ENCODE peak calls at places on chromosomes 13 and 19, in four cellular contexts. L is suprapubic skin, U is sigmoid colon, A is heart right ventricle. S is an unnamed sample. For H3K27me3, the result is how much of the 10 kb centered on the place peaks cover.

GRCh38 chr19:55103190-55103589 is 14.2 kb downstream of the PPP1R12C start:
- DNase-seq in U (no peak), L (no peak), A (no peak), S (no peak)

GRCh38 chr13:36859259-36859658 is 40.2 kb downstream of the RFXAP start:
- DNase-seq in L (no peak), A (no peak), U (no peak), S (no peak)

GRCh38 chr19:56725829-56726424 is 54.4 kb upstream of the ZNF835 start:
- DNase-seq in L (no peak), A (no peak), U (no peak), S (no peak)

GRCh38 chr19:56637976-56638555 is 4.9 kb upstream of the SMIM17 start:
- DNase-seq in U (no peak), A (peak), L (no peak), S (peak)

GRCh38 chr13:41196011-41196410 is 1.6 kb upstream of the KBTBD7 start:
- DNase-seq in L (no peak), A (no peak), U (no peak), S (no peak)

GRCh38 chr13:33744589-33745369 is 73.2 kb upstream of the RFC3 start:
- DNase-seq in L (no peak), U (no peak), A (no peak), S (peak)

GRCh38 chr19:19232231-19232630 is 20.5 kb downstream of the NCAN start:
- DNase-seq in A (no peak), L (no peak), U (no peak), S (peak)

GRCh38 chr19:49506575-49507105 is 5.8 kb upstream of the FCGRT start:
- DNase-seq in U (no peak), A (no peak), L (no peak), S (no peak)

GRCh38 chr13:84972907-84973306 is 826.3 kb downstream of the SLITRK6 start:
- DNase-seq in A (no peak), U (no peak), L (no peak), S (no peak)

GRCh38 chr19:13056052-13056660 is 46.5 kb downstream of the LYL1 start:
- DNase-seq in U (peak), A (peak), L (peak), S (peak)

GRCh38 chr19:6610934-6611370 is 20.0 kb upstream of the CD70 start:
- DNase-seq in L (no peak), U (no peak), A (no peak), S (no peak)

GRCh38 chr13:48633695-48634094 is 20.0 kb upstream of the CYSLTR2 start:
- DNase-seq in L (no peak), U (no peak), A (no peak), S (no peak)

GRCh38 chr13:25371608-25372274 is at the start of gene ATP8A2:
- DNase-seq in U (no peak), A (no peak), L (no peak), S (no peak)

GRCh38 chr19:3573162-3573857 is 566 bp downstream of the HMG20B start:
- DNase-seq in A (peak), U (peak), L (no peak), S (peak)

GRCh38 chr19:39951065-39951650 is 16.7 kb upstream of the FCGBP start:
- DNase-seq in A (no peak), L (no peak), U (no peak), S (no peak)

GRCh38 chr19:5145521-5146511 is 176.9 kb downstream of the KDM4B start:
- DNase-seq in L (no peak), U (no peak), A (peak), S (peak)

GRCh38 chr19:46493236-46494114 is 2.2 kb downstream of the PNMA8B start:
- DNase-seq in L (no peak), A (peak), U (peak), S (peak)

GRCh38 chr13:35891486-35891885 is 239.7 kb downstream of the DCLK1 start:
- DNase-seq in U (no peak), L (no peak), A (no peak), S (no peak)

GRCh38 chr13:26693749-26694463 is 66.7 kb downstream of the GPR12 start:
- DNase-seq in U (no peak), A (no peak), L (no peak), S (peak)

GRCh38 chr13:101747039-101747438 is 294.6 kb downstream of the ITGBL1 start:
- DNase-seq in A (no peak), L (no peak), U (no peak), S (no peak)

GRCh38 chr19:17692566-17692965 is 4.4 kb upstream of the UNC13A start:
- DNase-seq in U (no peak), L (no peak), A (no peak), S (no peak)

GRCh38 chr13:27822258-27822872 is 30.1 kb downstream of the GSX1 start:
- DNase-seq in L (no peak), U (no peak), A (no peak), S (no peak)

GRCh38 chr13:95307507-95307906 is 6.3 kb upstream of the ABCC4 start:
- DNase-seq in L (no peak), A (no peak), U (no peak), S (no peak)

GRCh38 chr13:20798027-20798426 is 24.3 kb upstream of the EEF1AKMT1 start:
- DNase-seq in L (no peak), A (no peak), U (no peak), S (no peak)

GRCh38 chr13:49954674-49955455 is 18.7 kb upstream of the SPRYD7 start:
- DNase-seq in A (no peak), L (no peak), U (no peak), S (no peak)

GRCh38 chr13:26425439-26426358 is 131.8 kb upstream of the WASF3 start:
- DNase-seq in A (no peak), U (peak), L (no peak), S (no peak)

GRCh38 chr13:40779049-40779448 is 8.1 kb upstream of the MRPS31 start:
- DNase-seq in L (no peak), U (no peak), A (no peak), S (no peak)

GRCh38 chr19:19737559-19738332 is 4.8 kb upstream of the ZNF14 start:
- DNase-seq in U (no peak), L (no peak), A (no peak), S (no peak)

GRCh38 chr19:53294786-53295441 is 27.4 kb upstream of the VN1R4 start:
- DNase-seq in U (no peak), L (no peak), A (no peak), S (no peak)

GRCh38 chr13:112750570-112750969 is 60.7 kb downstream of the ATP11A start:
- DNase-seq in A (no peak), L (no peak), U (no peak), S (no peak)

GRCh38 chr13:112968910-112969691 is at the start of gene MCF2L:
- DNase-seq in U (peak), L (peak), A (peak), S (peak)

DNA sequence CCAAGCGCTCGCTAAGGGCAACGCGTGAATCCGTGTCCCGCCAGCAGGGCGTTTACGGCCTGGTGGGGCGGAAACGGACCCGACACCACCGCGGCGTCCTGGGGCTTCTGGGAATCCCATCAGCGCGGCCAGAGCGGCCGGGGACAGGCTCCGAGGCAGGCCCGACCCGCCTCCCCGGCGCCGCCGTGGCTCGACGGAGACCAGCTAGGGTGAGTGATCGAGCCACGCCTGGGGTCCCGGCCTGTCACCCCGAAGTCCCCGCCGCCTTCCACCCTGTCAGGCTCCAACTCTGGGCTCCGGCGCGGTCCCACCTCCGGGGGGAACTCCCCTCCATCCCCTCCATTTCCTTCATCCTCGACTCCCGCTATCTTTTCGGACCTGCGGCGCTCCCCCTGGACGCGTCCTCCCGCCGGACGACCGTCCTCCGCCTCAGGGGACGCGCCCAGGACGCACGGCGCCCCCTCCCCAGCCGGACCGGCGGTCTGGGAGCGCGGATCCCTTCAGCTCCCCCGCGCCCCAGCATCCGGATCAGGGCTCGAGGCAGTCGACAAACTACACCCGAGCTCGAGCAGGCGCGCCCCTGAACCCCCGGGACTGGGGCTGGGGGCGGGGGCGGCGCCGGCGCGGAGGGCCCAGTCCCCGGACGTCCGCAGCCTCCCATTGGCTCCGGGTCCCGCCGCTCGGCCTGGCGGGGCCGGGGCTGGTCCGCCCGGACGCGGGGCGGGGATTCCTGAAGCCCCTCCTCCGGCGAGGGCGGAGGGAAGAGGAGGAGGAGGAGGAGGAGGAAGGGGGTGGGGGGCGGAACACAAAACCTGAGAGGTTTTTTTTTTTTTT is 643 bp upstream of the BICRA start:
- DNase-seq in A (peak), U (peak), L (peak), S (peak)
- TF ChIP-seq CTCF in A (peak), U (peak), L (no peak), S (peak)

DNA sequence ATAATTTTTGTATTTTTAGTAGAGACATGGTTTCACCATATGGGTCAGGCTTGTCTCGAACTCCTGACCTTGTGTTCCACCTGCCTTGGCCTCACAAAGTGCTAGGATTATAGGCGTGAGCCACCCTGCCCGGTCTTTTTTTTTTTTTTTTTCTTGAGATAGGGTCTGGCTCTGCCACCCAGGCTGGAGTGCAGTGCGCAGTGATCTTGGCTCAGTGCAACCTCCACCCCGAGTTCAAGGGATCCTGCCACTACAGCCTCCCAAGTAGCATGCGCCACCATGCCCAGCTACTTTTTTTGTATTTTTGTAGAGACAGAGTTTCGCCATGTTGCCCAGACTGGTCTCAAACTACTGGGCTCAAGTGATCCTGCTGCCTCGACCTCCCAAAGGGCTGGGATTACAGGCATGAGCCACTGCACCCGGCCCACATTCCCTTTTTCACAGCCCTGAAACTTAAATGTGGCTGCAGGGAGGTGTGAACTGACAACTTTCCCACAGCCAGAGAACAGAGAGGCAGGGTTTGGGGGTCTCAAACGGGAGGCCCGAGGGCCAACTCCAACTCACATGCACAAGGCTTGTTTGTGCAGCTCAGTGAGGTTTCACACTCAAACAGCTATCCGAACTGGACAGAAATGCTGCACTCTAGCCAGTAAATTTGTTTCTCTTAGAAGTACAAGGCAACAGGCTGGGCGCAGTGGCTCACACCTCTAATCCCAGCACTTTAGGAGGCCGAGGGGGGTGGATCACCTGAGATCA is 4.4 kb upstream of the S1PR5 start:
- DNase-seq in L (no peak), A (no peak), U (no peak), S (no peak)
- H3K27me3 ChIP-seq in L (under half), A (under half), U (under half), S (under half)

DNA sequence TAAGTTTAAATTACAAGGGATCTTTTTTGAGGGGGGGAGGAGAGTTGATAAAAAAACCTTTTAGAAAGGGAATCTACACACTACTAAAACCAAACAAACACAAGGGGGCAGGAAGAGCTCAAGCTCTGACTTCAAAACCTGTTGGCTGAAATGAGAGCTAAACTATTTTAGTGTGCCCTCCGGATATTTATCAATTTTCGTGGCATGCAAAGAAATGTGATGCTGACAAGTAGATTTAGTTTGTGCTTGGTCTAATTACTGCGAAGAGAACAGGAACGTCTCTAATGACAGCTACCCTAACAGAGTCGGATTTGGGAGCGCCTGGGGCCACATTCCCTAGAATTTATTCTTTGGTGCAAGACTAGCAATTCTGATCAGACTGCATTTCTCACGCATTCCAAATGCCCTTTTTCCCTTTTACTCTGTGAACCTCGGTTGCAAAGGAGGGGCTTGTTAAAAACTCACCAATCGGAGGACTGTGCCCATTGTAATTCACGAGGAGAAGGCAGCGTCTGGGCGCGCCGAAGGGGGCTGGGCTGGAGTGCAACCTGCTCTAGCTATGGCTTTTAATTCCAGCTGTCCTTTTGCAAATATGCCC is 804 bp upstream of the FREM2 start:
- DNase-seq in A (no peak), U (no peak), L (no peak), S (peak)
- TF ChIP-seq CTCF in A (peak), U (peak), L (no peak), S (peak)

DNA sequence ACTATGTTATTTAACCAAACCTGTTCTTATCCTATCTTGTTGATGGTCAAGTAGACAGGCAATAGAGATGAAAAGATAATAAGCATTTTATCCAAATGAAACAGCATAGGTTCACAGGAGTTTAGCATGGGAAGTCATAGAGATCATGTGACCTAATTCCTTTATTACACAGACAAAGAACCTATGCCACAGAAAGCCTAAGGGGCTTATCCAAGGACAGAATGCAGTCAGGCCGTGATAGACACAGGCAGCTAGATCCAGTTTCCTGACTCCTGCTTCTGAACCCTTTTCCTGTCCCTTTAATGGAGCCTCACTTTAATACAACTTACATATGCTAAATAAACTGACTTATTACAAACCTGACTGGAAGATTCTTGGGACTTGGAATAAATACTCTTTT is 532.1 kb downstream of the IRS2 start:
- DNase-seq in U (no peak), A (no peak), L (no peak), S (no peak)
- H3K27me3 ChIP-seq in U (under half), A (under half), L (under half), S (under half)

S was measured in upper lobe of left lung.